ENCODE peak calls at places on chromosome 21, in six cellular contexts. T is GM23248; A is GM06990; G is ovary; Y is astrocyte; M is CD8-positive, alpha-beta T cell. N is an unnamed sample.

GRCh38 chr21:33030633-33031032 is 4.9 kb downstream of the OLIG2 start:
- DNase-seq in M (no peak), A (no peak), Y (no peak), T (no peak), G (no peak), N (no peak)

GRCh38 chr21:15870819-15871218 is 141.0 kb downstream of the USP25 start:
- DNase-seq in Y (no peak), A (no peak), T (no peak), G (no peak), M (no peak), N (no peak)

GRCh38 chr21:32994305-32994704 is 31.4 kb upstream of the OLIG2 start:
- DNase-seq in Y (no peak), A (no peak), T (peak; percentile 54), M (no peak), G (no peak), N (peak; percentile 42)

GRCh38 chr21:46564391-46564790 is 40.5 kb downstream of the S100B start:
- DNase-seq in Y (no peak), G (no peak), T (peak; percentile 5), M (no peak), A (no peak), N (no peak)

GRCh38 chr21:27812279-27812678 is 845.4 kb upstream of the ADAMTS5 start:
- DNase-seq in G (no peak), T (peak; percentile 4), M (no peak), A (no peak), Y (no peak), N (no peak)

GRCh38 chr21:46151989-46152938 is 3.1 kb downstream of the FTCD start:
- DNase-seq in M (peak; percentile 12), G (peak; percentile 37), T (no peak), Y (no peak), A (peak; percentile 5), N (no peak)

GRCh38 chr21:40120944-40121575 is 253.8 kb downstream of the PCP4 start:
- DNase-seq in M (no peak), T (peak; percentile 35), A (no peak), G (no peak), Y (no peak), N (no peak)

GRCh38 chr21:39908265-39908923 is 41.2 kb downstream of the PCP4 start:
- DNase-seq in M (no peak), Y (no peak), G (no peak), T (no peak), A (no peak), N (no peak)

GRCh38 chr21:33386222-33386784 is 16.9 kb upstream of the IFNGR2 start:
- DNase-seq in A (no peak), M (no peak), T (peak; percentile 29), Y (no peak), G (no peak), N (peak; percentile 35)

GRCh38 chr21:26683996-26684395 is 110.9 kb upstream of the CYYR1 start:
- DNase-seq in Y (no peak), M (no peak), G (no peak), A (no peak), T (no peak), N (no peak)

GRCh38 chr21:21345872-21346271 is 347.7 kb downstream of the NCAM2 start:
- DNase-seq in Y (no peak), T (no peak), M (no peak), G (no peak), A (no peak), N (no peak)
- H3K4me3 ChIP-seq in Y (no peak overlapping the region), T (no peak overlapping the region), M (no peak overlapping the region), G (no peak overlapping the region), A (no peak overlapping the region), N (no peak overlapping the region)

DNA sequence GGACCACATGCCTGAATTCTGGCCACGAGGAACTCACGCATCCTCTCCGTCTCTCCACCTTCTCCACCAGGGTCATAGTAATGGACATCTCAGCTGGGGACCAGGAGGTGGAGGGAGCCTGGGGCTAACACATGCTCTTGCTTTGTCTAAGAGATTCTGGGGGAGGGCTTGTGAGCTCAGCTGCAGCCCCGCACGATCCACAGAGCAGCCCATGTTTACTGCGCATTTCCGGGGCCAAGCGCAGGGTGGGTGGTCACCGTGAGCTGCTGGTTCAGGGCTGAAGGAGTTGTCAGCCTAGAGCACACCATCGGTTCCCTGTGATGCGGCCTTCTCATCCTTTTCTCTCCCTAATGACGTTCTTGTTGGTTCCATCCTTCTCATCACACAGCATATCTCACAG is 7.5 kb upstream of the TFF2 start:
- DNase-seq in A (no peak), Y (no peak), T (no peak), G (no peak), M (no peak), N (no peak)
- H3K27me3 ChIP-seq in A (no peaks in the 10 kb centered on the region), Y (no peaks in the 10 kb centered on the region), T (peaks cover 2% of the 10 kb centered on the region), G (no peaks in the 10 kb centered on the region), M (no peaks in the 10 kb centered on the region), N (no peaks in the 10 kb centered on the region)

GRCh38 chr21:42117229-42118048 is 46.3 kb downstream of the UMODL1 start:
- DNase-seq in T (peak; percentile 88), G (peak; percentile 82), Y (peak; percentile 65), M (peak; percentile 66), A (no peak), N (peak; percentile 55)
- H3K4me3 ChIP-seq in T (peak overlapping the region; percentile 62), G (no peak overlapping the region), Y (peak overlapping the region; percentile 30), M (no peak overlapping the region), A (peak overlapping the region; percentile 33), N (no peak overlapping the region)

GRCh38 chr21:44650265-44650972 is 4.0 kb downstream of the KRTAP12-4 start:
- DNase-seq in Y (no peak), G (no peak), M (no peak), A (no peak), T (no peak), N (no peak)
- H3K27me3 ChIP-seq in Y (no peaks in the 10 kb centered on the region), G (no peaks in the 10 kb centered on the region), M (no peaks in the 10 kb centered on the region), A (no peaks in the 10 kb centered on the region), T (peaks cover 14% of the 10 kb centered on the region), N (no peaks in the 10 kb centered on the region)

GRCh38 chr21:14545906-14546480 is at the start of gene SAMSN1:
- DNase-seq in T (no peak), Y (no peak), G (no peak), A (no peak), M (peak; percentile 80), N (no peak)

GRCh38 chr21:14548751-14549150 is 2.6 kb upstream of the SAMSN1 start:
- DNase-seq in T (no peak), G (no peak), Y (no peak), M (no peak), A (no peak), N (no peak)

GRCh38 chr21:14550200-14550599 is 4.1 kb upstream of the SAMSN1 start:
- DNase-seq in T (no peak), G (no peak), Y (no peak), M (no peak), A (no peak), N (no peak)

GRCh38 chr21:14551741-14552140 is 5.6 kb upstream of the SAMSN1 start:
- DNase-seq in Y (no peak), M (no peak), T (no peak), G (no peak), A (no peak), N (no peak)

GRCh38 chr21:14547834-14548513 is 1.9 kb upstream of the SAMSN1 start:
- DNase-seq in Y (no peak), G (no peak), A (no peak), T (no peak), M (no peak), N (no peak)
- H3K4me3 ChIP-seq in Y (no peak overlapping the region), G (no peak overlapping the region), A (no peak overlapping the region), T (no peak overlapping the region), M (no peak overlapping the region), N (no peak overlapping the region)

GRCh38 chr21:37006521-37007291 is at the start of gene RIPPLY3:
- DNase-seq in G (no peak), T (peak; percentile 44), A (no peak), Y (peak; percentile 19), M (peak; percentile 25), N (no peak)

GRCh38 chr21:37005548-37006242 is 807 bp upstream of the RIPPLY3 start:
- DNase-seq in M (no peak), G (no peak), Y (no peak), A (no peak), T (no peak), N (no peak)

GRCh38 chr21:37006243-37006520 is 320 bp upstream of the RIPPLY3 start:
- DNase-seq in M (no peak), A (no peak), T (peak; percentile 6), G (no peak), Y (no peak), N (no peak)

GRCh38 chr21:37009740-37010341 is 3.3 kb downstream of the RIPPLY3 start:
- DNase-seq in Y (peak; percentile 68), M (peak; percentile 71), A (peak; percentile 72), T (peak; percentile 88), G (peak; percentile 84), N (peak; percentile 94)

GRCh38 chr21:37008705-37009104 is 2.2 kb downstream of the RIPPLY3 start:
- DNase-seq in T (no peak), Y (no peak), M (no peak), G (no peak), A (no peak), N (no peak)
- H3K27me3 ChIP-seq in T (no peaks in the 10 kb centered on the region), Y (peaks cover 15% of the 10 kb centered on the region), M (peaks cover 4% of the 10 kb centered on the region), G (no peaks in the 10 kb centered on the region), A (no peaks in the 10 kb centered on the region), N (no peaks in the 10 kb centered on the region)

N was measured in HAP-1.